ENCODE peak calls at places on chromosomes 3 and 15, in six cellular contexts. A is suprapubic skin; L is fibroblast of the aortic adventitia; R is lower lobe of right lung; C is sigmoid colon; M is naive thymus-derived CD4-positive, alpha-beta T cell. P is an unnamed sample.

GRCh38 chr3:71062920-71063767 is 520.4 kb downstream of the FOXP1 start:
- DNase-seq in A (no peak), L (peak), R (no peak), C (no peak), M (peak), P (no peak)

GRCh38 chr15:66866651-66867050 is 164.6 kb downstream of the SMAD6 start:
- DNase-seq in A (no peak), L (no peak), R (no peak), C (no peak), M (no peak), P (no peak)

GRCh38 chr3:129974451-129975331 is at the start of gene TRH:
- DNase-seq in A (no peak), L (no peak), R (no peak), C (no peak), M (no peak), P (peak)

GRCh38 chr3:134600166-134600670 is 50.6 kb downstream of the KY start:
- DNase-seq in A (no peak), L (peak), R (no peak), C (no peak), M (no peak), P (peak)

GRCh38 chr3:195139876-195140240 is 131.1 kb downstream of the XXYLT1 start:
- DNase-seq in A (no peak), L (peak), R (no peak), C (no peak), M (no peak), P (peak)

GRCh38 chr3:179945569-179945968 is 91.2 kb downstream of the PEX5L start:
- DNase-seq in A (no peak), L (no peak), R (no peak), C (no peak), M (no peak), P (no peak)

GRCh38 chr3:177441281-177441812 is 244.1 kb upstream of the TBL1XR1 start:
- DNase-seq in A (no peak), L (peak), R (no peak), C (no peak), M (no peak), P (no peak)

GRCh38 chr3:65401359-65401810 is 637.3 kb downstream of the MAGI1 start:
- DNase-seq in A (no peak), L (no peak), R (no peak), C (no peak), M (no peak), P (no peak)

GRCh38 chr15:75178938-75179772 is 22.5 kb upstream of the C15orf39 start:
- DNase-seq in A (no peak), L (no peak), R (no peak), C (no peak), M (no peak), P (no peak)

GRCh38 chr3:71064976-71065763 is 518.4 kb downstream of the FOXP1 start:
- DNase-seq in A (peak), L (peak), R (peak), C (peak), M (peak), P (peak)

GRCh38 chr15:80948651-80949292 is 40.8 kb downstream of the MESD start:
- DNase-seq in A (peak), L (no peak), R (no peak), C (no peak), M (no peak), P (no peak)

GRCh38 chr3:127903596-127903995 is 11.4 kb upstream of the KBTBD12 start:
- DNase-seq in A (no peak), L (no peak), R (no peak), C (no peak), M (no peak), P (no peak)

GRCh38 chr15:42270996-42271395 is 2.0 kb upstream of the GANC start:
- DNase-seq in A (no peak), L (no peak), R (no peak), C (no peak), M (no peak), P (no peak)
- H3K4me3 ChIP-seq in A (peak), L (no peak), R (peak), C (peak), M (no peak), P (no peak)

DNA sequence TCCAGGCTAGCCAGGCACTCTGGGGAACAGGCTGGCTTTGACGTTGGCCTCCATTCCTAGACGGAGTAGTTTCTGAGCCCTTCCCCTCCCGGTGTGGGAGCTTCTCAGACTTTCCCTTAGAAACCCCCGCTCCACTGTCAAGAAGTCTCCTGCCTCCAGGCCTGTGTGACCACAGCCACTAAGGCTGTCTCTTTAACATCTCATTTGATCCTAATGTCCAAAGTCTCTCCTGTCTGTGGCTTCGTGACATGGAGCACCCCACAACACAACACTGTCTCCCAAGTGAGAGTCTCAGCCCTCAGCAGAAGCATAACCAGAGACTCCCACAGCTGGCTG is 6.0 kb downstream of the CSRNP1 start:
- DNase-seq in A (no peak), L (no peak), R (no peak), C (no peak), M (no peak), P (no peak)
- H3K4me3 ChIP-seq in A (peak), L (no peak), R (peak), C (peak), M (peak), P (peak)

DNA sequence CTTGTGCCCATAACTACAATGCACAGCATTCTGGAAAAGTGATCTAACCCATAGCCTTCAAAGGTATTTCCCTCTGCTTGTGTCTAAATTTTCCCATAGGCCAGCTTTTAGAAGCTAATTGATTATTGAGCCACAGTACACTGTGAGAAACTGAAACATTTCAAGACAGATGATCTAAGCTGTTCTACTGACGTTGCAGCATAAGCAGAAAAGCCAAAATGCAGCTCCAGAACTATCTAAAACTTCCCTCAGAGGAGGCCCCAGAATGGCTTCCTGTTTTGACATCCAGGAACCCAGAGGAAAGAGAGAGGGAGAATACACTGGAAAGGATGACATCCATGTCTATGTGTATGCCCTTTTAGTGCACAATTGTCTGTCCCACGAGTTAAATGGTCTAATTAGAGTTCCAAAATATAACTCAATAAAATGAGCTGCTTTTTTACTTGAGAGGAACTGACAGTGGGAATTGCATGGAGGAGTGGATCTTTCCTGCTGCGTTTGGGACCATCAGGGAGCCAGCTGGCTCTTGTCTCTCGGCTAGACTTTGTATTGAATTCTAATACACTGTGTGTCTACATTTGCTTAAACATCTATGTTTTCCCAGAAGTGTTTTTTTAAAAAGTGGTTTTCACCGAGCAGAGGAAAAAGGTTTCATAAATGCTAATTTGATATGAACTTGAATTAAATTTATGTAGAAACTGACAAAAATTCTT is 688.1 kb downstream of the ZNF385D start:
- DNase-seq in A (no peak), L (peak), R (no peak), C (no peak), M (no peak), P (peak)
- H3K4me3 ChIP-seq in A (no peak), L (no peak), R (no peak), C (no peak), M (no peak), P (no peak)

GRCh38 chr3:187875868-187876267 is 130.6 kb upstream of the BCL6 start:
- DNase-seq in A (no peak), L (no peak), R (no peak), C (no peak), M (no peak), P (no peak)

GRCh38 chr3:187873843-187874242 is 128.6 kb upstream of the BCL6 start:
- DNase-seq in A (no peak), L (no peak), R (no peak), C (no peak), M (no peak), P (no peak)

GRCh38 chr3:187880438-187880837 is 135.2 kb upstream of the BCL6 start:
- DNase-seq in A (no peak), L (peak), R (no peak), C (no peak), M (no peak), P (no peak)

DNA sequence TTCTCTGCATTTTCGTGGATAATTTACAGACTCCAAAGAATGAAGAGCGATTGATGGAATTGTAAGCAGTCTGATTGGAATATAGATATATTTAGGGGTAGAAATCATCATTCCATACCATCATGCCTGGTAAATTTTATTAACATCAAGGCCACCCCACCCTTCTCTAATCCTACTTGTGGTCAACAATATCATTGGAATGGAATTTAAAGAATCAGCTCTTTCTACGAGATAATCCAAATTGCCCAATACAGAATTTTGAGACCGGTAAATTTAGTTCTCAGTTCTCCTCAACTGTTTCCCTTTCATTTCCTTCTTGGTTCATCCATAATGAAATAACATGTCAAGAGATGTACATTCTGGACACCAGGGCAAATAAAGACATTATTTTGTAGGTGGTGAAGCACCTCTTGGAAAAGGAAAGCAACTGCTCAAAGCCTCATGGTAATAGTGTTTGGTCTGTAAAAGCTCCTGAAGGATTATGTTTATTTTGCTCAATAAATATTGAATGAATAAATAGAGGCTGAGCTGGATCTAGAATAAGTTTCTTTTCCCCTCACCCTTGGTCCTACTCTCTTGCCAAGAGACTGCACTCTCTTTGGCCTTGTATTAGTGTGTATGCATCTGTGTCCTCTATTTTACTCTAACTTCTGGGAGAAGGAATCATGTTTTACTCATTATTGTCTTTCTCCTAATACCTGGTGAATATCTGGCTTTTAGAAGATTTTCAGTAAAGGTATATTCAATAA is 133.7 kb upstream of the BCL6 start:
- DNase-seq in A (no peak), L (peak), R (no peak), C (no peak), M (no peak), P (peak)
- H3K4me3 ChIP-seq in A (no peak), L (no peak), R (no peak), C (no peak), M (no peak), P (no peak)

DNA sequence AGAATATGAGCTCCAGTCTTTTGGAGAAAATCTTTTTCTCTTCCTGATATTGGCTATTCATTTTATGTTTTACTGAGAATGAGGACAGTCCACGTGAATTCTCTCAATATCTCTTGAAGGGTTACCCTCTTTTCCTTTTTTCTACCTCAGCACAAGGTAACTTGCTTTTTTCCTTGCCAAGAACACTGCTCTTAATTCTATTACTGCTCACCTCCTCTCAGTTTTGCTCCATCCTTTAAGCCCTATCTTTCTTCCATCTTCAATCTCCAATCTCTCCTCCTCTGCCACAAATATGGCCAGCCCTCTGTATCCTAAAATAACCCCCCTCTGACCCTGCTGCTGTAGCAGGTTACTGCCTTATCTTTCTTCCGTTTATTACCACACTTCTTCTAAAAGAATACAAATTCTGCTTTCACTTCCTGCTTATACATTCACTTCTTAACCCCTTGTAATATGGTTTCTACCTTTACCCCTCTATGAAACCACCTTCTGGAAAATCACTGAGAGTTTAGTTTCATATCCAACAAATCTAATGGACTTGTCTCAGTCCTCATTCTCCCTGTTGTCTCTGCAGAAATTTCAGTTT is 89.0 kb downstream of the NFKBIZ start:
- DNase-seq in A (no peak), L (no peak), R (no peak), C (no peak), M (peak), P (no peak)
- H3K4me3 ChIP-seq in A (no peak), L (no peak), R (no peak), C (no peak), M (no peak), P (no peak)

GRCh38 chr3:13227315-13228165 is 154.3 kb upstream of the IQSEC1 start:
- DNase-seq in A (no peak), L (no peak), R (no peak), C (no peak), M (no peak), P (no peak)
- H3K4me3 ChIP-seq in A (no peak), L (no peak), R (no peak), C (no peak), M (no peak), P (no peak)

GRCh38 chr3:48679416-48680380 is 6.0 kb downstream of the NCKIPSD start:
- DNase-seq in A (no peak), L (no peak), R (no peak), C (no peak), M (no peak), P (no peak)
- H3K4me3 ChIP-seq in A (no peak), L (no peak), R (no peak), C (no peak), M (no peak), P (no peak)

GRCh38 chr3:51955175-51955892 is at the start of gene GPR62:
- DNase-seq in A (no peak), L (no peak), R (no peak), C (no peak), M (no peak), P (no peak)
- H3K4me3 ChIP-seq in A (peak), L (no peak), R (peak), C (peak), M (peak), P (no peak)

DNA sequence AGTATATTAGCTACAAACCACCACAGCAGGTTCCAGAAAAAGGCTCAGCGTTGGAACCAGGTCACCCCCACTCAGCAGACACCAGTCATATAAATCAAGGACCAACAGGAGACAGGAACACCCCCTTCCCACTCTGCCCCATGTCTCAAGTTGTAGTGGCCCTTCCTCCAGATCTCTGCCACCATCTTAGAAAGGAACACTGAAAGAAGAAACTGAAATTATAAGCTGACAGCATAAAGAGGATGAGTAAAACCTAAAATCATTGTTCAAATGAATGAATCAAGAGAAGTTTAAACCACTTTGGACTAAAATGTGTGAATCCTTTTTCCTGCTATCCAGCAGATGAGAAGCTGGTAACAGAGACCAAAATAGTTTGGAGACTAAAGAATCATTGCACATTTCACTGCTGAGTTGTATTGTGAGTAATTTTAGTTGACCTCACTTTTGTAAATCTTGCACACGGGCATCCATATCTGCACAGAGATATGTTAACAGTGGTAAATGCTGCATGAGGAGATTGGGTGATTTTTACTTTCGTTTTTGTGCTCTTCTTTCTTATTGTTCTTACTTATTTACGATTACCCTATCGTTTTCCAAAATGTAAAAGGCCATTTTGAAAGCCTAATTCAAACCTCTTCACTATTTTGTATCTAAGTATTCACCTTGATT is 19.8 kb downstream of the CCR3 start:
- DNase-seq in A (no peak), L (peak), R (no peak), C (no peak), M (no peak), P (no peak)
- H3K4me3 ChIP-seq in A (no peak), L (no peak), R (peak), C (no peak), M (peak), P (no peak)